ENCODE peak calls at places on chromosomes 12 and 14, in six cellular contexts. One of them, this sample, is unnamed.

GRCh38 chr14:39229222-39229543 is 4.5 kb upstream of the MIA2 start:
- DNase-seq in iris pigment epithelial cell: no peak
- DNase-seq in retina: no peak
- DNase-seq in stimulated activated CD4-positive, alpha-beta T cell treated with anti-CD3 and anti-CD28 coated beads, Interleukin-12 subunit alpha, Interleukin-12 subunit beta, amount 100 ng/mL, for 4 hours: peak
- DNase-seq in EH: peak
- DNase-seq in NCI-H2171 treated with DMSO at 0.1 percent for 48 hours: no peak
- DNase-seq in this sample: no peak

GRCh38 chr14:39034481-39035296 is 68.3 kb downstream of the SEC23A start:
- DNase-seq in iris pigment epithelial cell: no peak
- DNase-seq in retina: no peak
- DNase-seq in stimulated activated CD4-positive, alpha-beta T cell treated with anti-CD3 and anti-CD28 coated beads, Interleukin-12 subunit alpha, Interleukin-12 subunit beta, amount 100 ng/mL, for 4 hours: no peak
- DNase-seq in EH: no peak
- DNase-seq in NCI-H2171 treated with DMSO at 0.1 percent for 48 hours: peak
- DNase-seq in this sample: no peak

GRCh38 chr12:46101121-46101869 is 110.9 kb upstream of the SCAF11 start:
- DNase-seq in iris pigment epithelial cell: no peak
- DNase-seq in retina: peak
- DNase-seq in stimulated activated CD4-positive, alpha-beta T cell treated with anti-CD3 and anti-CD28 coated beads, Interleukin-12 subunit alpha, Interleukin-12 subunit beta, amount 100 ng/mL, for 4 hours: no peak
- DNase-seq in EH: peak
- DNase-seq in NCI-H2171 treated with DMSO at 0.1 percent for 48 hours: no peak
- DNase-seq in this sample: no peak

GRCh38 chr12:57815177-57816000 is 3.1 kb downstream of the AVIL start:
- DNase-seq in iris pigment epithelial cell: no peak
- DNase-seq in retina: no peak
- DNase-seq in stimulated activated CD4-positive, alpha-beta T cell treated with anti-CD3 and anti-CD28 coated beads, Interleukin-12 subunit alpha, Interleukin-12 subunit beta, amount 100 ng/mL, for 4 hours: no peak
- DNase-seq in EH: no peak
- DNase-seq in NCI-H2171 treated with DMSO at 0.1 percent for 48 hours: peak
- DNase-seq in this sample: no peak

GRCh38 chr14:69901113-69901951 is 22.1 kb downstream of the SMOC1 start:
- DNase-seq in iris pigment epithelial cell: peak
- DNase-seq in retina: no peak
- DNase-seq in stimulated activated CD4-positive, alpha-beta T cell treated with anti-CD3 and anti-CD28 coated beads, Interleukin-12 subunit alpha, Interleukin-12 subunit beta, amount 100 ng/mL, for 4 hours: no peak
- DNase-seq in EH: no peak
- DNase-seq in NCI-H2171 treated with DMSO at 0.1 percent for 48 hours: no peak
- DNase-seq in this sample: no peak

GRCh38 chr12:121805171-121805687 is 1.4 kb downstream of the SETD1B start:
- DNase-seq in iris pigment epithelial cell: peak
- DNase-seq in retina: peak
- DNase-seq in stimulated activated CD4-positive, alpha-beta T cell treated with anti-CD3 and anti-CD28 coated beads, Interleukin-12 subunit alpha, Interleukin-12 subunit beta, amount 100 ng/mL, for 4 hours: no peak
- DNase-seq in EH: peak
- DNase-seq in NCI-H2171 treated with DMSO at 0.1 percent for 48 hours: peak
- DNase-seq in this sample: no peak

GRCh38 chr14:23565626-23566025 is 2.0 kb downstream of the AP1G2 start:
- DNase-seq in iris pigment epithelial cell: no peak
- DNase-seq in retina: no peak
- DNase-seq in stimulated activated CD4-positive, alpha-beta T cell treated with anti-CD3 and anti-CD28 coated beads, Interleukin-12 subunit alpha, Interleukin-12 subunit beta, amount 100 ng/mL, for 4 hours: no peak
- DNase-seq in EH: no peak
- DNase-seq in NCI-H2171 treated with DMSO at 0.1 percent for 48 hours: no peak
- DNase-seq in this sample: no peak

GRCh38 chr14:64088647-64088964 is 205.6 kb downstream of the ESR2 start:
- DNase-seq in iris pigment epithelial cell: no peak
- DNase-seq in retina: no peak
- DNase-seq in stimulated activated CD4-positive, alpha-beta T cell treated with anti-CD3 and anti-CD28 coated beads, Interleukin-12 subunit alpha, Interleukin-12 subunit beta, amount 100 ng/mL, for 4 hours: no peak
- DNase-seq in EH: no peak
- DNase-seq in NCI-H2171 treated with DMSO at 0.1 percent for 48 hours: no peak
- DNase-seq in this sample: no peak

GRCh38 chr14:37546621-37547447 is 48.2 kb downstream of the FOXA1 start:
- DNase-seq in iris pigment epithelial cell: peak
- DNase-seq in retina: no peak
- DNase-seq in stimulated activated CD4-positive, alpha-beta T cell treated with anti-CD3 and anti-CD28 coated beads, Interleukin-12 subunit alpha, Interleukin-12 subunit beta, amount 100 ng/mL, for 4 hours: no peak
- DNase-seq in EH: peak
- DNase-seq in NCI-H2171 treated with DMSO at 0.1 percent for 48 hours: peak
- DNase-seq in this sample: no peak

GRCh38 chr14:92426237-92426636 is 87.3 kb upstream of the RIN3 start:
- DNase-seq in iris pigment epithelial cell: peak
- DNase-seq in retina: no peak
- DNase-seq in stimulated activated CD4-positive, alpha-beta T cell treated with anti-CD3 and anti-CD28 coated beads, Interleukin-12 subunit alpha, Interleukin-12 subunit beta, amount 100 ng/mL, for 4 hours: no peak
- DNase-seq in EH: peak
- DNase-seq in NCI-H2171 treated with DMSO at 0.1 percent for 48 hours: no peak
- DNase-seq in this sample: no peak

GRCh38 chr14:100837812-100838170 is 11.9 kb downstream of the MEG3 start:
- DNase-seq in iris pigment epithelial cell: no peak
- DNase-seq in retina: no peak
- DNase-seq in stimulated activated CD4-positive, alpha-beta T cell treated with anti-CD3 and anti-CD28 coated beads, Interleukin-12 subunit alpha, Interleukin-12 subunit beta, amount 100 ng/mL, for 4 hours: no peak
- DNase-seq in EH: no peak
- DNase-seq in NCI-H2171 treated with DMSO at 0.1 percent for 48 hours: no peak
- DNase-seq in this sample: no peak

GRCh38 chr12:64595863-64596793 is 14.2 kb upstream of the RASSF3 start:
- DNase-seq in iris pigment epithelial cell: no peak
- DNase-seq in retina: no peak
- DNase-seq in stimulated activated CD4-positive, alpha-beta T cell treated with anti-CD3 and anti-CD28 coated beads, Interleukin-12 subunit alpha, Interleukin-12 subunit beta, amount 100 ng/mL, for 4 hours: no peak
- DNase-seq in EH: no peak
- DNase-seq in NCI-H2171 treated with DMSO at 0.1 percent for 48 hours: no peak
- DNase-seq in this sample: no peak

GRCh38 chr14:90600619-90601018 is 203.8 kb downstream of the CALM1 start:
- DNase-seq in iris pigment epithelial cell: no peak
- DNase-seq in retina: no peak
- DNase-seq in stimulated activated CD4-positive, alpha-beta T cell treated with anti-CD3 and anti-CD28 coated beads, Interleukin-12 subunit alpha, Interleukin-12 subunit beta, amount 100 ng/mL, for 4 hours: no peak
- DNase-seq in EH: no peak
- DNase-seq in NCI-H2171 treated with DMSO at 0.1 percent for 48 hours: peak
- DNase-seq in this sample: no peak

GRCh38 chr12:42260518-42260917 is 22.5 kb upstream of the YAF2 start:
- DNase-seq in iris pigment epithelial cell: no peak
- DNase-seq in retina: no peak
- DNase-seq in stimulated activated CD4-positive, alpha-beta T cell treated with anti-CD3 and anti-CD28 coated beads, Interleukin-12 subunit alpha, Interleukin-12 subunit beta, amount 100 ng/mL, for 4 hours: no peak
- DNase-seq in EH: no peak
- DNase-seq in NCI-H2171 treated with DMSO at 0.1 percent for 48 hours: peak
- DNase-seq in this sample: no peak

GRCh38 chr14:82345149-82345548 is 811.5 kb upstream of the SEL1L start:
- DNase-seq in iris pigment epithelial cell: no peak
- DNase-seq in retina: no peak
- DNase-seq in stimulated activated CD4-positive, alpha-beta T cell treated with anti-CD3 and anti-CD28 coated beads, Interleukin-12 subunit alpha, Interleukin-12 subunit beta, amount 100 ng/mL, for 4 hours: no peak
- DNase-seq in EH: no peak
- DNase-seq in NCI-H2171 treated with DMSO at 0.1 percent for 48 hours: peak
- DNase-seq in this sample: no peak

GRCh38 chr14:54105406-54105805 is 148.8 kb upstream of the BMP4 start:
- DNase-seq in iris pigment epithelial cell: no peak
- DNase-seq in retina: no peak
- DNase-seq in stimulated activated CD4-positive, alpha-beta T cell treated with anti-CD3 and anti-CD28 coated beads, Interleukin-12 subunit alpha, Interleukin-12 subunit beta, amount 100 ng/mL, for 4 hours: no peak
- DNase-seq in EH: no peak
- DNase-seq in NCI-H2171 treated with DMSO at 0.1 percent for 48 hours: no peak
- DNase-seq in this sample: no peak

GRCh38 chr12:81863406-81863805 is 104.3 kb upstream of the PPFIA2 start:
- DNase-seq in iris pigment epithelial cell: peak
- DNase-seq in retina: peak
- DNase-seq in stimulated activated CD4-positive, alpha-beta T cell treated with anti-CD3 and anti-CD28 coated beads, Interleukin-12 subunit alpha, Interleukin-12 subunit beta, amount 100 ng/mL, for 4 hours: no peak
- DNase-seq in EH: no peak
- DNase-seq in NCI-H2171 treated with DMSO at 0.1 percent for 48 hours: no peak
- DNase-seq in this sample: no peak

GRCh38 chr12:121165316-121165715 is 32.6 kb downstream of the P2RX7 start:
- DNase-seq in iris pigment epithelial cell: no peak
- DNase-seq in retina: no peak
- DNase-seq in stimulated activated CD4-positive, alpha-beta T cell treated with anti-CD3 and anti-CD28 coated beads, Interleukin-12 subunit alpha, Interleukin-12 subunit beta, amount 100 ng/mL, for 4 hours: no peak
- DNase-seq in EH: no peak
- DNase-seq in NCI-H2171 treated with DMSO at 0.1 percent for 48 hours: no peak
- DNase-seq in this sample: no peak

GRCh38 chr12:95789126-95790024 is 1.2 kb downstream of the NTN4 start:
- DNase-seq in iris pigment epithelial cell: no peak
- DNase-seq in retina: peak
- DNase-seq in stimulated activated CD4-positive, alpha-beta T cell treated with anti-CD3 and anti-CD28 coated beads, Interleukin-12 subunit alpha, Interleukin-12 subunit beta, amount 100 ng/mL, for 4 hours: peak
- DNase-seq in EH: peak
- DNase-seq in NCI-H2171 treated with DMSO at 0.1 percent for 48 hours: peak
- DNase-seq in this sample: no peak

GRCh38 chr12:124259168-124260066 is 35.5 kb upstream of the RFLNA start:
- DNase-seq in iris pigment epithelial cell: peak
- DNase-seq in retina: peak
- DNase-seq in stimulated activated CD4-positive, alpha-beta T cell treated with anti-CD3 and anti-CD28 coated beads, Interleukin-12 subunit alpha, Interleukin-12 subunit beta, amount 100 ng/mL, for 4 hours: no peak
- DNase-seq in EH: peak
- DNase-seq in NCI-H2171 treated with DMSO at 0.1 percent for 48 hours: peak
- DNase-seq in this sample: no peak

GRCh38 chr14:104806625-104807465 is 5.9 kb downstream of the ZBTB42 start:
- DNase-seq in iris pigment epithelial cell: no peak
- DNase-seq in retina: no peak
- DNase-seq in stimulated activated CD4-positive, alpha-beta T cell treated with anti-CD3 and anti-CD28 coated beads, Interleukin-12 subunit alpha, Interleukin-12 subunit beta, amount 100 ng/mL, for 4 hours: no peak
- DNase-seq in EH: no peak
- DNase-seq in NCI-H2171 treated with DMSO at 0.1 percent for 48 hours: no peak
- DNase-seq in this sample: no peak

GRCh38 chr12:12804011-12804410 is 9.1 kb upstream of the DDX47 start:
- DNase-seq in iris pigment epithelial cell: peak
- DNase-seq in retina: no peak
- DNase-seq in stimulated activated CD4-positive, alpha-beta T cell treated with anti-CD3 and anti-CD28 coated beads, Interleukin-12 subunit alpha, Interleukin-12 subunit beta, amount 100 ng/mL, for 4 hours: no peak
- DNase-seq in EH: peak
- DNase-seq in NCI-H2171 treated with DMSO at 0.1 percent for 48 hours: no peak
- DNase-seq in this sample: no peak

GRCh38 chr12:27272375-27273028 is 28.4 kb downstream of the STK38L start:
- DNase-seq in iris pigment epithelial cell: no peak
- DNase-seq in retina: no peak
- DNase-seq in stimulated activated CD4-positive, alpha-beta T cell treated with anti-CD3 and anti-CD28 coated beads, Interleukin-12 subunit alpha, Interleukin-12 subunit beta, amount 100 ng/mL, for 4 hours: no peak
- DNase-seq in EH: no peak
- DNase-seq in NCI-H2171 treated with DMSO at 0.1 percent for 48 hours: no peak
- DNase-seq in this sample: no peak

GRCh38 chr12:39476121-39476520 is 33.2 kb upstream of the KIF21A start:
- DNase-seq in iris pigment epithelial cell: no peak
- DNase-seq in retina: no peak
- DNase-seq in stimulated activated CD4-positive, alpha-beta T cell treated with anti-CD3 and anti-CD28 coated beads, Interleukin-12 subunit alpha, Interleukin-12 subunit beta, amount 100 ng/mL, for 4 hours: no peak
- DNase-seq in EH: no peak
- DNase-seq in NCI-H2171 treated with DMSO at 0.1 percent for 48 hours: no peak
- DNase-seq in this sample: no peak

GRCh38 chr12:1130164-1130563 is 139.1 kb downstream of the ERC1 start:
- DNase-seq in iris pigment epithelial cell: peak
- DNase-seq in retina: no peak
- DNase-seq in stimulated activated CD4-positive, alpha-beta T cell treated with anti-CD3 and anti-CD28 coated beads, Interleukin-12 subunit alpha, Interleukin-12 subunit beta, amount 100 ng/mL, for 4 hours: no peak
- DNase-seq in EH: peak
- DNase-seq in NCI-H2171 treated with DMSO at 0.1 percent for 48 hours: no peak
- DNase-seq in this sample: no peak

GRCh38 chr14:103846569-103847438 is 571 bp downstream of the PPP1R13B start:
- DNase-seq in iris pigment epithelial cell: no peak
- DNase-seq in retina: peak
- DNase-seq in stimulated activated CD4-positive, alpha-beta T cell treated with anti-CD3 and anti-CD28 coated beads, Interleukin-12 subunit alpha, Interleukin-12 subunit beta, amount 100 ng/mL, for 4 hours: peak
- DNase-seq in EH: peak
- DNase-seq in NCI-H2171 treated with DMSO at 0.1 percent for 48 hours: peak
- DNase-seq in this sample: no peak

GRCh38 chr14:82710257-82710841 is 1176.7 kb upstream of the SEL1L start:
- DNase-seq in iris pigment epithelial cell: peak
- DNase-seq in retina: peak
- DNase-seq in stimulated activated CD4-positive, alpha-beta T cell treated with anti-CD3 and anti-CD28 coated beads, Interleukin-12 subunit alpha, Interleukin-12 subunit beta, amount 100 ng/mL, for 4 hours: peak
- DNase-seq in EH: peak
- DNase-seq in NCI-H2171 treated with DMSO at 0.1 percent for 48 hours: peak
- DNase-seq in this sample: no peak

GRCh38 chr12:4133636-4134433 is 139.7 kb upstream of the CCND2 start:
- DNase-seq in iris pigment epithelial cell: no peak
- DNase-seq in retina: peak
- DNase-seq in stimulated activated CD4-positive, alpha-beta T cell treated with anti-CD3 and anti-CD28 coated beads, Interleukin-12 subunit alpha, Interleukin-12 subunit beta, amount 100 ng/mL, for 4 hours: no peak
- DNase-seq in EH: no peak
- DNase-seq in NCI-H2171 treated with DMSO at 0.1 percent for 48 hours: peak
- DNase-seq in this sample: no peak

GRCh38 chr12:117331691-117332090 is 29.7 kb downstream of the NOS1 start:
- DNase-seq in iris pigment epithelial cell: no peak
- DNase-seq in retina: no peak
- DNase-seq in stimulated activated CD4-positive, alpha-beta T cell treated with anti-CD3 and anti-CD28 coated beads, Interleukin-12 subunit alpha, Interleukin-12 subunit beta, amount 100 ng/mL, for 4 hours: no peak
- DNase-seq in EH: no peak
- DNase-seq in NCI-H2171 treated with DMSO at 0.1 percent for 48 hours: no peak
- DNase-seq in this sample: no peak

GRCh38 chr12:116406529-116406928 is 129.0 kb upstream of the MED13L start:
- DNase-seq in iris pigment epithelial cell: peak
- DNase-seq in retina: no peak
- DNase-seq in stimulated activated CD4-positive, alpha-beta T cell treated with anti-CD3 and anti-CD28 coated beads, Interleukin-12 subunit alpha, Interleukin-12 subunit beta, amount 100 ng/mL, for 4 hours: no peak
- DNase-seq in EH: peak
- DNase-seq in NCI-H2171 treated with DMSO at 0.1 percent for 48 hours: peak
- DNase-seq in this sample: no peak

GRCh38 chr12:57889541-57889989 is 43.0 kb upstream of the CTDSP2 start:
- DNase-seq in iris pigment epithelial cell: peak
- DNase-seq in retina: no peak
- DNase-seq in stimulated activated CD4-positive, alpha-beta T cell treated with anti-CD3 and anti-CD28 coated beads, Interleukin-12 subunit alpha, Interleukin-12 subunit beta, amount 100 ng/mL, for 4 hours: no peak
- DNase-seq in EH: peak
- DNase-seq in NCI-H2171 treated with DMSO at 0.1 percent for 48 hours: no peak
- DNase-seq in this sample: no peak

GRCh38 chr12:42450248-42450647 is 124.3 kb downstream of the PPHLN1 start:
- DNase-seq in iris pigment epithelial cell: peak
- DNase-seq in retina: no peak
- DNase-seq in stimulated activated CD4-positive, alpha-beta T cell treated with anti-CD3 and anti-CD28 coated beads, Interleukin-12 subunit alpha, Interleukin-12 subunit beta, amount 100 ng/mL, for 4 hours: no peak
- DNase-seq in EH: peak
- DNase-seq in NCI-H2171 treated with DMSO at 0.1 percent for 48 hours: no peak
- DNase-seq in this sample: no peak

GRCh38 chr12:47590771-47591368 is 115.0 kb downstream of the RPAP3 start:
- DNase-seq in iris pigment epithelial cell: no peak
- DNase-seq in retina: no peak
- DNase-seq in stimulated activated CD4-positive, alpha-beta T cell treated with anti-CD3 and anti-CD28 coated beads, Interleukin-12 subunit alpha, Interleukin-12 subunit beta, amount 100 ng/mL, for 4 hours: no peak
- DNase-seq in EH: peak
- DNase-seq in NCI-H2171 treated with DMSO at 0.1 percent for 48 hours: no peak
- DNase-seq in this sample: no peak

GRCh38 chr12:43621262-43621661 is 69.3 kb upstream of the ADAMTS20 start:
- DNase-seq in iris pigment epithelial cell: no peak
- DNase-seq in retina: no peak
- DNase-seq in stimulated activated CD4-positive, alpha-beta T cell treated with anti-CD3 and anti-CD28 coated beads, Interleukin-12 subunit alpha, Interleukin-12 subunit beta, amount 100 ng/mL, for 4 hours: no peak
- DNase-seq in EH: no peak
- DNase-seq in NCI-H2171 treated with DMSO at 0.1 percent for 48 hours: no peak
- DNase-seq in this sample: no peak

GRCh38 chr12:53996188-53996885 is 3.6 kb upstream of the HOXC9 start:
- DNase-seq in iris pigment epithelial cell: no peak
- DNase-seq in retina: no peak
- DNase-seq in stimulated activated CD4-positive, alpha-beta T cell treated with anti-CD3 and anti-CD28 coated beads, Interleukin-12 subunit alpha, Interleukin-12 subunit beta, amount 100 ng/mL, for 4 hours: no peak
- DNase-seq in EH: no peak
- DNase-seq in NCI-H2171 treated with DMSO at 0.1 percent for 48 hours: no peak
- DNase-seq in this sample: no peak

GRCh38 chr14:104888489-104889373 is 23.7 kb downstream of the CEP170B start:
- DNase-seq in iris pigment epithelial cell: no peak
- DNase-seq in retina: no peak
- DNase-seq in stimulated activated CD4-positive, alpha-beta T cell treated with anti-CD3 and anti-CD28 coated beads, Interleukin-12 subunit alpha, Interleukin-12 subunit beta, amount 100 ng/mL, for 4 hours: no peak
- DNase-seq in EH: no peak
- DNase-seq in NCI-H2171 treated with DMSO at 0.1 percent for 48 hours: no peak
- DNase-seq in this sample: no peak

GRCh38 chr14:21723431-21724045 is 49.9 kb upstream of the OR4E1 start:
- DNase-seq in iris pigment epithelial cell: no peak
- DNase-seq in retina: peak
- DNase-seq in stimulated activated CD4-positive, alpha-beta T cell treated with anti-CD3 and anti-CD28 coated beads, Interleukin-12 subunit alpha, Interleukin-12 subunit beta, amount 100 ng/mL, for 4 hours: peak
- DNase-seq in EH: no peak
- DNase-seq in NCI-H2171 treated with DMSO at 0.1 percent for 48 hours: peak
- DNase-seq in this sample: no peak

GRCh38 chr14:31819281-31819680 is 257.8 kb upstream of the ARHGAP5 start:
- DNase-seq in iris pigment epithelial cell: no peak
- DNase-seq in retina: no peak
- DNase-seq in stimulated activated CD4-positive, alpha-beta T cell treated with anti-CD3 and anti-CD28 coated beads, Interleukin-12 subunit alpha, Interleukin-12 subunit beta, amount 100 ng/mL, for 4 hours: no peak
- DNase-seq in EH: no peak
- DNase-seq in NCI-H2171 treated with DMSO at 0.1 percent for 48 hours: peak
- DNase-seq in this sample: no peak

GRCh38 chr14:32460267-32460666 is 131.2 kb downstream of the AKAP6 start:
- DNase-seq in iris pigment epithelial cell: no peak
- DNase-seq in retina: no peak
- DNase-seq in stimulated activated CD4-positive, alpha-beta T cell treated with anti-CD3 and anti-CD28 coated beads, Interleukin-12 subunit alpha, Interleukin-12 subunit beta, amount 100 ng/mL, for 4 hours: no peak
- DNase-seq in EH: no peak
- DNase-seq in NCI-H2171 treated with DMSO at 0.1 percent for 48 hours: no peak
- DNase-seq in this sample: no peak

GRCh38 chr12:92535961-92536360 is 166.8 kb upstream of the PLEKHG7 start:
- DNase-seq in iris pigment epithelial cell: no peak
- DNase-seq in retina: no peak
- DNase-seq in stimulated activated CD4-positive, alpha-beta T cell treated with anti-CD3 and anti-CD28 coated beads, Interleukin-12 subunit alpha, Interleukin-12 subunit beta, amount 100 ng/mL, for 4 hours: no peak
- DNase-seq in EH: no peak
- DNase-seq in NCI-H2171 treated with DMSO at 0.1 percent for 48 hours: no peak
- DNase-seq in this sample: no peak